ENCODE peak calls at places on chromosome 2, in seven cellular contexts. One of them, this sample, is unnamed.

GRCh38 chr2:39666489-39667141 is 898 bp downstream of the TMEM178A start:
- DNase-seq in uterus: no peak
- DNase-seq in esophagus squamous epithelium: no peak
- DNase-seq in NB4: no peak
- DNase-seq in tibial nerve: no peak
- DNase-seq in endothelial cell of umbilical vein: no peak
- DNase-seq in Peyer's patch: no peak
- DNase-seq in this sample: no peak

GRCh38 chr2:74864728-74865722 is 31.1 kb downstream of the HK2 start:
- DNase-seq in uterus: no peak
- DNase-seq in esophagus squamous epithelium: no peak
- DNase-seq in NB4: peak; percentile 36
- DNase-seq in tibial nerve: no peak
- DNase-seq in endothelial cell of umbilical vein: no peak
- DNase-seq in Peyer's patch: no peak
- DNase-seq in this sample: no peak

GRCh38 chr2:211756266-211756665 is 782.3 kb downstream of the ERBB4 start:
- DNase-seq in uterus: no peak
- DNase-seq in esophagus squamous epithelium: no peak
- DNase-seq in NB4: no peak
- DNase-seq in tibial nerve: no peak
- DNase-seq in endothelial cell of umbilical vein: no peak
- DNase-seq in Peyer's patch: no peak
- DNase-seq in this sample: no peak

GRCh38 chr2:237165405-237166276 is 80.0 kb downstream of the COPS8 start:
- DNase-seq in uterus: no peak
- DNase-seq in esophagus squamous epithelium: no peak
- DNase-seq in NB4: peak; percentile 28
- DNase-seq in tibial nerve: no peak
- DNase-seq in endothelial cell of umbilical vein: peak; percentile 49
- DNase-seq in Peyer's patch: no peak
- DNase-seq in this sample: no peak

GRCh38 chr2:120765911-120766757 is 30.5 kb downstream of the GLI2 start:
- DNase-seq in uterus: peak; percentile 92
- DNase-seq in esophagus squamous epithelium: no peak
- DNase-seq in NB4: no peak
- DNase-seq in tibial nerve: peak; percentile 42
- DNase-seq in endothelial cell of umbilical vein: peak; percentile 28
- DNase-seq in Peyer's patch: peak; percentile 22
- DNase-seq in this sample: no peak

GRCh38 chr2:21161122-21161521 is 37.4 kb downstream of the TDRD15 start:
- DNase-seq in uterus: no peak
- DNase-seq in esophagus squamous epithelium: no peak
- DNase-seq in NB4: no peak
- DNase-seq in tibial nerve: no peak
- DNase-seq in endothelial cell of umbilical vein: no peak
- DNase-seq in Peyer's patch: no peak
- DNase-seq in this sample: no peak

GRCh38 chr2:41936751-41937463 is 110.9 kb upstream of the PKDCC start:
- DNase-seq in uterus: no peak
- DNase-seq in esophagus squamous epithelium: no peak
- DNase-seq in NB4: no peak
- DNase-seq in tibial nerve: no peak
- DNase-seq in endothelial cell of umbilical vein: no peak
- DNase-seq in Peyer's patch: no peak
- DNase-seq in this sample: no peak

GRCh38 chr2:23199115-23199918 is 185.7 kb upstream of the KLHL29 start:
- DNase-seq in uterus: no peak
- DNase-seq in esophagus squamous epithelium: no peak
- DNase-seq in NB4: peak; percentile 18
- DNase-seq in tibial nerve: no peak
- DNase-seq in endothelial cell of umbilical vein: no peak
- DNase-seq in Peyer's patch: no peak
- DNase-seq in this sample: peak; percentile 10

GRCh38 chr2:58428553-58429284 is 187.6 kb upstream of the FANCL start:
- DNase-seq in uterus: no peak
- DNase-seq in esophagus squamous epithelium: no peak
- DNase-seq in NB4: no peak
- DNase-seq in tibial nerve: no peak
- DNase-seq in endothelial cell of umbilical vein: no peak
- DNase-seq in Peyer's patch: no peak
- DNase-seq in this sample: no peak

GRCh38 chr2:128306081-128306930 is 12.4 kb downstream of the HS6ST1 start:
- DNase-seq in uterus: peak; percentile 82
- DNase-seq in esophagus squamous epithelium: no peak
- DNase-seq in NB4: peak; percentile 25
- DNase-seq in tibial nerve: peak; percentile 64
- DNase-seq in endothelial cell of umbilical vein: no peak
- DNase-seq in Peyer's patch: no peak
- DNase-seq in this sample: no peak

GRCh38 chr2:156892449-156893335 is 364.8 kb upstream of the GALNT5 start:
- DNase-seq in uterus: no peak
- DNase-seq in esophagus squamous epithelium: no peak
- DNase-seq in NB4: peak; percentile 53
- DNase-seq in tibial nerve: no peak
- DNase-seq in endothelial cell of umbilical vein: peak; percentile 46
- DNase-seq in Peyer's patch: no peak
- DNase-seq in this sample: no peak

GRCh38 chr2:8122506-8122898 is 559.4 kb upstream of the ID2 start:
- DNase-seq in uterus: no peak
- DNase-seq in esophagus squamous epithelium: no peak
- DNase-seq in NB4: no peak
- DNase-seq in tibial nerve: no peak
- DNase-seq in endothelial cell of umbilical vein: no peak
- DNase-seq in Peyer's patch: no peak
- DNase-seq in this sample: no peak

DNA sequence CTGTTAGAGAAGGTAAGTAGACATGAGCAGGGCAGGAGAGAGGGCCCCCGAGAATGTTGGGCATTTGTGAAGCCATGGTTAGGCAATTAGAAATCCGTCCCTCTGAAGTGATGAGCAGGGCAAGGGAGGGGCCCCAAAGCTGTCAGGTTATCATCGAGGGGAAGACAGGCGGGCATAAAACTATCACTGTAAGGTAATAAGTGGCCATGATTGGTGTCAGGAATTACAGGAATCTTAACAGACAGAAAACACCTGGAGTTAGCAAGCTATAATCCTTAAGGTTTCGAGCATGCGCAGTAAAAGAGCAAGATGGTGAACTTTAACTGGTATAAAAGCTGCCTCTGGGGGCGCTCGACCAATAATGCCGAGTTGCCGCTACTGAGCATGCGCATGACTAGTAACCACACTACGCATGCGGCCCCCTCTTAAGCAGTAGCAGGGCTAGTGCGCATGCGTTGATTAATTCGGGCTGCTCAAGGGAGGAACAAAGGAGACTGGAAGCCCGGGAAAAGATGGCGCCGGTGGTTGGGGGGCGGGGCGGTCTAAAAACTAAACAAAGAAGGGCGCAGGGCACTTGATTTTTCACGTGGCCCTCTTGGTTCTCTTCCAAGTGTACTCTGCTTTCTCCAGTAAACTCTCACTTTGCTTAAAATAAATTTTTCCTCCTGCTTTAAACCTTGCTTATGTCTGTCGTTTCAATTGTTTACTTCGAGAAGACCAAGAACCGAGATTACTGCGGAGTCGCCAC is 5.5 kb downstream of the XRCC5 start:
- DNase-seq in uterus: peak; percentile 96
- DNase-seq in esophagus squamous epithelium: peak; percentile 92
- DNase-seq in NB4: peak; percentile 98
- DNase-seq in tibial nerve: peak; percentile 96
- DNase-seq in endothelial cell of umbilical vein: peak; percentile 100
- DNase-seq in Peyer's patch: peak; percentile 98
- DNase-seq in this sample: peak; percentile 81
- TF ChIP-seq POLR2A in uterus: peak; percentile 59
- TF ChIP-seq POLR2A in esophagus squamous epithelium: peak; percentile 77
- TF ChIP-seq POLR2A in NB4: peak; percentile 37
- TF ChIP-seq POLR2A in tibial nerve: no peak
- TF ChIP-seq POLR2A in endothelial cell of umbilical vein: peak; percentile 86
- TF ChIP-seq POLR2A in Peyer's patch: no peak
- TF ChIP-seq POLR2A in this sample: no peak

DNA sequence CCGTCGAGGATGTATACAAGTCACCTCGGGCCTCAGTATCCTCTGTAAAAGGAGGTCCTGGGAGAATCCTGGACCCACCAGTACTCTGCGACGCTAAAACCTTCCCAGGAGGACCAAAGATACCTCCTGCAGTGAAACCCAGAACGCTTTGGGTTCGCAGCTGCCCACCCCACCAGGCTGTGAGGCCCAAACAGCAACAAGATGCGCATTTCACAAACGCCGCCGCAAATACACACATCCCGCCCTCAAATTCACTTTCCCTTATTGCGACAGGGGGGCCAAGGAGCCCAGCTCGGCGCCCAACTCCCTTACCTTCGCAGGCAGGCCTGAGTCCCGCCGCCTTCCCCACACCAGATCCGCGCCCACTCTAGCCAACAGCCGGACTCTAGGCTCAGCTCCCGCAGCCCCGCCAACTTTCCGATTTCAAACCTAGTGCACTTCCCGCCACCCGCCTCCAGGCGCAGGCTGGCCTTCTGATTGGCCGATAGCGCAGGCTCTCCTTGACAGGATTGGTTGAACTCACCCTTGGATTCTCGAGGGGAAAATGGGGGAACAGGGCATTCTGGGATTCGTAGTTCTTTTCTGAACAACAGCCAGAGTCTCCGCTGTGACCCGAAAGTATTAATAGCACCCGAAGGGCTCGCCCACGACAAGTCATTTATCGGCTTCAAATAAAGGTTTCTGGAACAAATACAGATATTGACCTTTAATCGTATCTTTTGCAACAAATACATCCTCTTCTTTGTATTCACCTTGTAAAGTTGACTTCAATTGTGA is at the start of gene SPC25:
- DNase-seq in uterus: peak; percentile 84
- DNase-seq in esophagus squamous epithelium: peak; percentile 23
- DNase-seq in NB4: peak; percentile 96
- DNase-seq in tibial nerve: peak; percentile 69
- DNase-seq in endothelial cell of umbilical vein: peak; percentile 90
- DNase-seq in Peyer's patch: peak; percentile 79
- DNase-seq in this sample: peak; percentile 77
- TF ChIP-seq POLR2A in uterus: no peak
- TF ChIP-seq POLR2A in esophagus squamous epithelium: no peak
- TF ChIP-seq POLR2A in NB4: peak; percentile 52
- TF ChIP-seq POLR2A in tibial nerve: no peak
- TF ChIP-seq POLR2A in endothelial cell of umbilical vein: peak; percentile 31
- TF ChIP-seq POLR2A in Peyer's patch: no peak
- TF ChIP-seq POLR2A in this sample: peak; percentile 69

GRCh38 chr2:191051177-191051576 is 37.2 kb upstream of the STAT1 start:
- DNase-seq in uterus: no peak
- DNase-seq in esophagus squamous epithelium: no peak
- DNase-seq in NB4: no peak
- DNase-seq in tibial nerve: no peak
- DNase-seq in endothelial cell of umbilical vein: no peak
- DNase-seq in Peyer's patch: no peak
- DNase-seq in this sample: no peak
- TF ChIP-seq POLR2A in uterus: no peak
- TF ChIP-seq POLR2A in esophagus squamous epithelium: no peak
- TF ChIP-seq POLR2A in NB4: no peak
- TF ChIP-seq POLR2A in tibial nerve: no peak
- TF ChIP-seq POLR2A in endothelial cell of umbilical vein: no peak
- TF ChIP-seq POLR2A in Peyer's patch: no peak
- TF ChIP-seq POLR2A in this sample: no peak

GRCh38 chr2:29012211-29012681 is 31.1 kb downstream of the TOGARAM2 start:
- DNase-seq in uterus: peak; percentile 24
- DNase-seq in esophagus squamous epithelium: no peak
- DNase-seq in NB4: peak; percentile 99
- DNase-seq in tibial nerve: peak; percentile 23
- DNase-seq in endothelial cell of umbilical vein: no peak
- DNase-seq in Peyer's patch: peak; percentile 46
- DNase-seq in this sample: no peak
- TF ChIP-seq POLR2A in uterus: no peak
- TF ChIP-seq POLR2A in esophagus squamous epithelium: no peak
- TF ChIP-seq POLR2A in NB4: no peak
- TF ChIP-seq POLR2A in tibial nerve: no peak
- TF ChIP-seq POLR2A in endothelial cell of umbilical vein: no peak
- TF ChIP-seq POLR2A in Peyer's patch: no peak
- TF ChIP-seq POLR2A in this sample: no peak

DNA sequence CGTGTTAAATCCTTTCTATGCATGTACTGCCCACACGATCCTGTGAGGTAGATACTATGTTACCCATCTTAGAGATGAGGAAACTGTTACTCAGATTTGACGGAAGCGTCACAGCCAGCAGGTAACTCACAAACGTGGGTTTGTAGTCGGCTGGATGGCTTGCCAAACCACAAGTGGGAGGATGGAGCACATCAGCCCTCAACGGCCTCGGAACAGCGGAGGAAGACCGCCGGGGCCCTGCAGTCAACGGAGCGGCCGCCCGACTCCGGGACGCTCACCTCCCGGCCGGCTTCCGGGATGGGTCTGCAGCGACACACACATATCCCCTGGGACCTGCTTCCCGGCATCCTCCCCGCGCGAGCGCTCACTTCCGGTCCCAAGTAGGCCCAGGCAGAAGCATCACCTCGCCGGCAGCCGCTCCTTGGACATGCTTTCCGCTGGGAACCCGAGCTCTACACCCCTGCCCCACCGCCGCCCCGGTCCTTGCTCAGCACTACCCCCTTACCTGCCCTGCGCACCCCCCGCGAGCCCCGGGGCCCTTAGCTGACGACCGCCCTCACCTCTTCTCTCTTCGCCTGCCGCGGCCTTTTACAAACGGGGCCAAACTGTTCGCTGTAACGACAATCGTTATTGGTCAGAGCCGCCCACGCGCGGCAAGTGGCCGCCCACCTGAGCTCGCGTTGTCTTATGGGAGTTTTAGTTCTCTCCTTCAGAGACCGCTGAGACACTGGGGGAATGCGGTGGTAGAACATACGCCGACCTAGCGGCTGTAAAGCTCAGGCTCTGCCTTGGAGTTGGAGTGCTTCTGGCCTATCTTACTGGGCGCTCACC is at the start of gene C2orf42:
- DNase-seq in uterus: peak; percentile 96
- DNase-seq in esophagus squamous epithelium: peak; percentile 91
- DNase-seq in NB4: peak; percentile 99
- DNase-seq in tibial nerve: peak; percentile 94
- DNase-seq in endothelial cell of umbilical vein: peak; percentile 98
- DNase-seq in Peyer's patch: peak; percentile 94
- DNase-seq in this sample: peak; percentile 92
- TF ChIP-seq POLR2A in uterus: peak; percentile 68
- TF ChIP-seq POLR2A in esophagus squamous epithelium: peak; percentile 86
- TF ChIP-seq POLR2A in NB4: peak; percentile 94
- TF ChIP-seq POLR2A in tibial nerve: peak; percentile 95
- TF ChIP-seq POLR2A in endothelial cell of umbilical vein: peak; percentile 98
- TF ChIP-seq POLR2A in Peyer's patch: peak; percentile 98
- TF ChIP-seq POLR2A in this sample: peak; percentile 99

GRCh38 chr2:171919453-171919852 is 2.8 kb upstream of the HAT1 start:
- DNase-seq in uterus: no peak
- DNase-seq in esophagus squamous epithelium: no peak
- DNase-seq in NB4: no peak
- DNase-seq in tibial nerve: no peak
- DNase-seq in endothelial cell of umbilical vein: no peak
- DNase-seq in Peyer's patch: no peak
- DNase-seq in this sample: no peak

GRCh38 chr2:171923206-171923605 is 945 bp downstream of the HAT1 start:
- DNase-seq in uterus: no peak
- DNase-seq in esophagus squamous epithelium: no peak
- DNase-seq in NB4: peak; percentile 55
- DNase-seq in tibial nerve: no peak
- DNase-seq in endothelial cell of umbilical vein: peak; percentile 31
- DNase-seq in Peyer's patch: no peak
- DNase-seq in this sample: no peak

GRCh38 chr2:171924170-171924942 is 2.1 kb downstream of the HAT1 start:
- DNase-seq in uterus: no peak
- DNase-seq in esophagus squamous epithelium: no peak
- DNase-seq in NB4: no peak
- DNase-seq in tibial nerve: no peak
- DNase-seq in endothelial cell of umbilical vein: no peak
- DNase-seq in Peyer's patch: no peak
- DNase-seq in this sample: no peak

GRCh38 chr2:171921970-171922229 is 361 bp upstream of the HAT1 start:
- DNase-seq in uterus: no peak
- DNase-seq in esophagus squamous epithelium: no peak
- DNase-seq in NB4: no peak
- DNase-seq in tibial nerve: no peak
- DNase-seq in endothelial cell of umbilical vein: no peak
- DNase-seq in Peyer's patch: no peak
- DNase-seq in this sample: no peak

GRCh38 chr2:171922230-171923022 is at the start of gene HAT1:
- DNase-seq in uterus: peak; percentile 98
- DNase-seq in esophagus squamous epithelium: peak; percentile 86
- DNase-seq in NB4: peak; percentile 99
- DNase-seq in tibial nerve: peak; percentile 95
- DNase-seq in endothelial cell of umbilical vein: peak; percentile 99
- DNase-seq in Peyer's patch: peak; percentile 97
- DNase-seq in this sample: peak; percentile 88
- TF ChIP-seq POLR2A in uterus: peak; percentile 70
- TF ChIP-seq POLR2A in esophagus squamous epithelium: no peak
- TF ChIP-seq POLR2A in NB4: peak; percentile 57
- TF ChIP-seq POLR2A in tibial nerve: peak; percentile 26
- TF ChIP-seq POLR2A in endothelial cell of umbilical vein: peak; percentile 59
- TF ChIP-seq POLR2A in Peyer's patch: no peak
- TF ChIP-seq POLR2A in this sample: peak; percentile 56

This sample was measured in H54.